ENCODE peak calls at places on chromosomes 3 and 15, in seven cellular contexts. Z is RWPE1, E is GM12865, P is mesothelial cell of epicardium, N is uterus, J is H9, G is sigmoid colon. X is an unnamed sample.

GRCh38 chr3:76646921-76647562 is 392.9 kb upstream of the ROBO2 start:
- DNase-seq in N (no peak), P (no peak), G (no peak), J (peak), E (no peak), Z (no peak), X (no peak)

GRCh38 chr15:71443538-71443937 is 328.3 kb downstream of the THSD4 start:
- DNase-seq in E (peak), J (peak), N (peak), Z (peak), G (no peak), P (peak), X (peak)

GRCh38 chr15:86002444-86002843 is 77.2 kb upstream of the AGBL1 start:
- DNase-seq in Z (no peak), J (no peak), G (no peak), E (no peak), N (peak), P (no peak), X (no peak)

GRCh38 chr3:170692720-170693119 is 106.8 kb upstream of the SLC7A14 start:
- DNase-seq in N (no peak), E (no peak), J (no peak), G (no peak), Z (peak), P (no peak), X (no peak)

GRCh38 chr3:160754371-160754854 is 1.6 kb upstream of the PPM1L start:
- DNase-seq in N (peak), G (peak), E (peak), J (peak), Z (peak), P (peak), X (peak)

GRCh38 chr15:79896634-79897379 is at the start of gene MTHFS:
- DNase-seq in E (peak), P (peak), N (peak), Z (peak), G (peak), J (peak), X (peak)

GRCh38 chr3:170584585-170585007 is 1.3 kb downstream of the SLC7A14 start:
- DNase-seq in Z (peak), N (peak), P (peak), J (peak), G (peak), E (peak), X (peak)

GRCh38 chr15:69088300-69088965 is 72.0 kb upstream of the GLCE start:
- DNase-seq in N (no peak), E (no peak), P (no peak), G (no peak), Z (no peak), J (peak), X (no peak)

GRCh38 chr3:58521002-58521670 is 15.9 kb downstream of the ACOX2 start:
- DNase-seq in E (no peak), J (no peak), G (no peak), Z (no peak), N (no peak), P (no peak), X (peak)

GRCh38 chr3:159169828-159170227 is 368.0 kb downstream of the MFSD1 start:
- DNase-seq in P (no peak), E (no peak), J (no peak), G (no peak), N (no peak), Z (peak), X (no peak)

GRCh38 chr3:52533623-52534280 is at the start of gene NT5DC2:
- DNase-seq in P (peak), N (peak), G (peak), Z (peak), E (peak), J (peak), X (peak)

GRCh38 chr3:129013491-129013891 is 12.4 kb downstream of the EFCC1 start:
- DNase-seq in N (no peak), G (no peak), Z (peak), P (no peak), E (no peak), J (no peak), X (no peak)

GRCh38 chr3:72284485-72284884 is 499.5 kb upstream of the PROK2 start:
- DNase-seq in Z (no peak), J (no peak), P (no peak), N (no peak), E (no peak), G (no peak), X (no peak)

GRCh38 chr3:72821170-72821781 is 27.0 kb downstream of the SHQ1 start:
- DNase-seq in E (peak), P (no peak), G (peak), J (no peak), Z (no peak), N (no peak), X (peak)

GRCh38 chr15:44726568-44727461 is 9.5 kb upstream of the TRIM69 start:
- DNase-seq in G (peak), E (peak), P (no peak), J (peak), N (no peak), Z (peak), X (peak)

GRCh38 chr15:98889930-98890695 is 117.5 kb downstream of the PGPEP1L start:
- DNase-seq in Z (peak), J (no peak), N (no peak), E (no peak), P (no peak), G (no peak), X (peak)

GRCh38 chr15:78455749-78456148 is 17.7 kb downstream of the IREB2 start:
- DNase-seq in E (no peak), J (no peak), G (no peak), Z (no peak), P (no peak), N (no peak), X (peak)

GRCh38 chr15:78454992-78455391 is 17.0 kb downstream of the IREB2 start:
- DNase-seq in P (no peak), E (peak), J (no peak), Z (no peak), G (no peak), N (no peak), X (no peak)

GRCh38 chr15:78457101-78457500 is 19.1 kb downstream of the IREB2 start:
- DNase-seq in E (no peak), J (no peak), N (no peak), G (no peak), P (no peak), Z (no peak), X (no peak)

GRCh38 chr15:78453447-78453846 is 15.4 kb downstream of the IREB2 start:
- DNase-seq in N (no peak), Z (no peak), J (no peak), G (no peak), E (no peak), P (no peak), X (no peak)

DNA sequence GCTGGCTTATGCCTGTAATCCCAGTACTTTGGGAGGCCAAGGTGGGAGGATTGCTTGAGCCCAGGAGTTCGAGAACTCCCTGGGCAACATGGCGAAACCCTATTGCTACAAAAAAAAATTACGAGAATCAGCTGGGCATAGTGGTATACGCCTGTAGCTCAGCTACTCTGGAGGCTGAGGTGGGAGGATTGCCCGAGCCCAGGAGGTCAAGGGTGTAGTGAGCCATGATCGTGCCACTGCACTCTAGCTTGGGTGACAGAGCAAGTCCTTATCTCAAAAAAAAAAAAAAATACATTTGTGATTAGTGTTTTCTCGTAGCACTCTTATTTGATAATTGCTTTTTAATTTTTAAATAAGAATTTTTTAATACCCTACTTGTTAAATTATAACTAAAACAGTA is 18.4 kb downstream of the IREB2 start:
- DNase-seq in J (no peak), P (no peak), E (no peak), N (no peak), Z (no peak), G (no peak), X (no peak)
- TF ChIP-seq CTCF in J (no peak), P (no peak), E (no peak), N (no peak), Z (no peak), G (no peak), X (no peak)

DNA sequence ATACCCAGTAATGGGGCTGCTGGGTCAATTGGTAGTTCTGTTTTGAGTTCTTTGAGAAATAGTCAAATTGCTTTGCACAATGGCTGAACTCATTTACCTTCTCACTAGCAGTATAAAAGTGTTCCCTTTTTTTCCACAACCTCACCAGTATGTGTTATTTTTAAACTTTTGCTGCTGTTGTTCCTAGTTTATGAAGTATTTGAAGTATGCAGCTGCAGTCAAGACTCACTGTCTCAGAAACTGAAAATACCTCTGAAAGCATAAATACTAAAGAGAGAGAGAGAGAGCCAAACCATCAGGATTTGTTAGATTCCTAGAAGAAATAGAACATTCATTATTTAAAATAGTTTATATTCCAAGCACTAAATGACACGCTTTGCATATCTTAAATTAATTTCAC is 764.2 kb downstream of the NTRK3 start:
- DNase-seq in E (no peak), G (no peak), N (no peak), J (no peak), Z (no peak), P (no peak), X (no peak)
- TF ChIP-seq CTCF in E (no peak), G (no peak), N (no peak), J (no peak), Z (no peak), P (no peak), X (no peak)

DNA sequence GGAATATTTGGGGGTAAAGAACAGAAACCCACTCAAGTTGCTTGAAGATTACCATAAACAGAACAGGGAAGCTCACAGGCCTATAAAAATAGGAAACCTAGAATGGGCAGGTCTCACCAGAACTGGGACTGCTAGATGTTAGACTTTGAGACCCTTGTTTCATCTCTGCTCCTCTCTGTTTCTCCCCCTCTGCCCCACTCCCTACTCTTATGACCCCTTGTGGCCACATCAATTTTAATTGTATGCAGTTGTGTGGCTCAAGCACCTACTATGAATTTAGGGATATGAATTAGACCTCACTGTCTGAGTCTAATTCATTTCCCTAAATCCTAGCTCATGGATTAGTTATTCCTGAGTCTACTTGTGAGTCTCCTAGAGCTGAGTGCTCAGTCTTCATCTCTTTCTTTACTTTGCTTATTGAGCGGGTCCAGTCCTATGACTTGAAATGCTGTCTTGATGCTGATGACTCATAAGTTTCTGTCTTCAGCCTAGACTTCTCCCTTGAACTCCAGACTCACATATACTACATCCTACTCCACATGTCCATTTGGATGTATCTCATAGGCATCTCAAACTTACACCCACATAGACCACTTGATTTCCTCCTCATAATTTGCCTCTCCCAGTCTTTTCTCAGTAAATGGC is 78.7 kb downstream of the ITPR1 start:
- DNase-seq in J (no peak), Z (no peak), G (no peak), N (no peak), E (peak), P (no peak), X (no peak)
- TF ChIP-seq CTCF in J (peak), Z (no peak), G (no peak), N (no peak), E (peak), P (no peak), X (peak)

GRCh38 chr3:54837964-54838363 is 89.9 kb downstream of the LRTM1 start:
- DNase-seq in Z (no peak), E (no peak), G (no peak), P (no peak), J (no peak), N (no peak), X (peak)
- TF ChIP-seq CTCF in Z (no peak), E (no peak), G (no peak), P (no peak), J (peak), N (no peak), X (peak)

DNA sequence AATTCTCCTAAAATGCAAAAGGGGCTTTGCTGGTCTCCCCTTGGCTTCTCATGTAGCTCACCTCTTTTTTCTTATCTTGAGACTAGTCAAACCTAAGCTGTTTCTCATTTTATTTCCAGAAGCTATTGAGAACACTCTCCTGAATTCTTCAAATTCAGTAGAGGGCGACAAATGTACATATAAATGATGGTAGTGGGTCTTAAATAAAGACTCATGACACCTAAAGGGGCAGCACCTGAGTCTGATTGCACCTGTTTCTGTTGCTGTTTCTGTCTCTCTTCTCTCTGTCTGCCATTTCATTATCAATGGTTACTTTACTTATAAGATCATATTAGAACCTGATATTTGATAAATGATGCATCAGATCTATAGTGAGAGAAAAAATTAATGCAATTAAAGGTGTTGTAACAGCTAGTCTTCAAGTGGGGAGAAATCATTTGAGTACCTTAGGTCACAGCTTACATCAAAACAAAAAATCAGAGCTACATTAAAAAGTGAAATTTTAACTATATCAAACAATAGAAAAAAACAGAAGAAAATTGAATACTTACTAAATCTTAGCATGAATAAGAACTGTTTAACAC is 7.0 kb downstream of the ADIPOQ start:
- DNase-seq in E (peak), N (no peak), P (no peak), J (no peak), Z (peak), G (no peak), X (peak)
- TF ChIP-seq CTCF in E (peak), N (no peak), P (no peak), J (peak), Z (peak), G (no peak), X (peak)

GRCh38 chr3:171838218-171838720 is 4.9 kb upstream of the TMEM212 start:
- DNase-seq in N (peak), G (peak), Z (no peak), E (no peak), J (no peak), P (no peak), X (no peak)
- TF ChIP-seq CTCF in N (peak), G (no peak), Z (no peak), E (no peak), J (no peak), P (no peak), X (no peak)

DNA sequence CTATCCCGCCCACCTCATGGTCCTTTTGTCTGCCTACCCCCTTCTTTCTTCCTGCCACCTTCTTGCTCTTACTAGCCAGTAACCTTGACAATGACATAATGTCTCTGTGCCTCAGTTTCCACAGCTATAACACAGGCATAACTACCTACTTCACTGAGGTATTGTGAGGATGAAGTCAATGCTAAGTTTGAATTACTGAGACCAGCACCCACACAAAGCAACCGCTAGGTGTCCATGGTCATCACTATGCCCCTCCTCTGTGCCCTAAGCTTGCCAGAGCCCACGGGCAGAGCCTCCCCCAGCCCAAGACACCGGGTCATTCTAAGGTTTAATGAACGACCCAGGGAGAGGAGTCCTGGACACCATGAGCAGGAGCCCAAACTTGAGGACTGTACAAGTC is 101.6 kb downstream of the OXNAD1 start:
- DNase-seq in J (peak), Z (no peak), G (no peak), E (no peak), N (no peak), P (no peak), X (no peak)
- TF ChIP-seq CTCF in J (peak), Z (no peak), G (no peak), E (no peak), N (no peak), P (no peak), X (no peak)

GRCh38 chr3:167735233-167736107 is at the start of gene SERPINI1:
- DNase-seq in P (peak), G (peak), J (peak), E (peak), N (peak), Z (peak), X (peak)
- TF ChIP-seq CTCF in P (no peak), G (no peak), J (no peak), E (no peak), N (no peak), Z (no peak), X (no peak)

GRCh38 chr15:39243396-39243795 is 337.5 kb upstream of the THBS1 start:
- DNase-seq in Z (no peak), J (no peak), N (no peak), E (no peak), P (no peak), G (no peak), X (no peak)
- TF ChIP-seq CTCF in Z (no peak), J (no peak), N (no peak), E (no peak), P (no peak), G (no peak), X (no peak)